ENCODE peak calls at places on chromosomes 13 and 19, in nine cellular contexts. S, V, C, H, W, Y, O, B and N are unnamed samples.

GRCh38 chr19:1112254-1113208 is 8.7 kb downstream of the GPX4 start:
- DNase-seq in S (no peak), V (no peak), C (no peak), H (peak), W (no peak), Y (peak), O (peak), B (no peak), N (no peak)

GRCh38 chr13:43905435-43906031 is 25.8 kb downstream of the LACC1 start:
- DNase-seq in S (peak), V (peak), C (no peak), H (peak), W (peak), Y (no peak), O (peak), B (peak), N (peak)

GRCh38 chr13:106565127-106565775 is 2.7 kb downstream of the ARGLU1 start:
- DNase-seq in S (no peak), V (no peak), C (no peak), H (peak), W (no peak), Y (no peak), O (no peak), B (no peak), N (no peak)

GRCh38 chr13:20472531-20472930 is 53.1 kb downstream of the CRYL1 start:
- DNase-seq in S (no peak), V (no peak), C (no peak), H (no peak), W (no peak), Y (no peak), O (no peak), B (no peak), N (no peak)

GRCh38 chr19:16200038-16200775 is 2.5 kb downstream of the AP1M1 start:
- DNase-seq in S (peak), V (peak), C (no peak), H (no peak), W (no peak), Y (no peak), O (no peak), B (peak), N (no peak)

GRCh38 chr19:5048091-5048726 is 79.3 kb downstream of the KDM4B start:
- DNase-seq in S (peak), V (peak), C (peak), H (peak), W (no peak), Y (peak), O (peak), B (peak), N (no peak)

GRCh38 chr13:105655046-105655445 is 880.4 kb downstream of the EFNB2 start:
- DNase-seq in S (peak), V (no peak), C (no peak), H (no peak), W (no peak), Y (no peak), O (no peak), B (peak), N (no peak)

GRCh38 chr13:94329754-94330551 is 149.5 kb downstream of the DCT start:
- DNase-seq in S (peak), V (peak), C (no peak), H (no peak), W (no peak), Y (no peak), O (peak), B (peak), N (peak)

GRCh38 chr13:99894835-99895427 is 76.6 kb downstream of the ZIC5 start:
- DNase-seq in S (peak), V (no peak), C (no peak), H (peak), W (no peak), Y (no peak), O (no peak), B (no peak), N (no peak)

GRCh38 chr13:57874530-57874929 is 243.0 kb downstream of the PCDH17 start:
- DNase-seq in S (no peak), V (no peak), C (no peak), H (no peak), W (no peak), Y (no peak), O (no peak), B (no peak), N (no peak)

GRCh38 chr13:114102521-114103288 is 29.7 kb downstream of the RASA3 start:
- DNase-seq in S (no peak), V (no peak), C (no peak), H (no peak), W (no peak), Y (no peak), O (peak), B (no peak), N (no peak)

GRCh38 chr19:32342695-32343094 is 2.7 kb upstream of the ZNF507 start:
- DNase-seq in S (no peak), V (no peak), C (no peak), H (no peak), W (no peak), Y (no peak), O (no peak), B (no peak), N (no peak)

GRCh38 chr19:6832412-6832811 is 55.0 kb upstream of the ADGRE1 start:
- DNase-seq in S (no peak), V (no peak), C (no peak), H (no peak), W (no peak), Y (no peak), O (no peak), B (no peak), N (no peak)

GRCh38 chr13:33582121-33582520 is 235.8 kb upstream of the RFC3 start:
- DNase-seq in S (peak), V (no peak), C (no peak), H (no peak), W (no peak), Y (no peak), O (no peak), B (peak), N (no peak)

GRCh38 chr13:22028831-22029230 is 358.0 kb downstream of the FGF9 start:
- DNase-seq in S (no peak), V (no peak), C (no peak), H (no peak), W (no peak), Y (no peak), O (no peak), B (no peak), N (no peak)

GRCh38 chr19:18230941-18231734 is 4.9 kb upstream of the PDE4C start:
- DNase-seq in S (no peak), V (no peak), C (no peak), H (no peak), W (no peak), Y (no peak), O (no peak), B (no peak), N (no peak)

GRCh38 chr13:104625196-104625595 is 1559.0 kb upstream of the SLC10A2 start:
- DNase-seq in S (no peak), V (no peak), C (no peak), H (no peak), W (no peak), Y (no peak), O (no peak), B (no peak), N (no peak)

GRCh38 chr19:31214086-31214485 is 135.2 kb downstream of the TSHZ3 start:
- DNase-seq in S (peak), V (peak), C (no peak), H (no peak), W (no peak), Y (peak), O (peak), B (peak), N (peak)

GRCh38 chr19:634975-635652 is 1.8 kb upstream of the POLRMT start:
- DNase-seq in S (no peak), V (no peak), C (no peak), H (no peak), W (no peak), Y (no peak), O (no peak), B (no peak), N (no peak)

GRCh38 chr13:95588721-95589120 is 36.2 kb downstream of the CLDN10 start:
- DNase-seq in S (peak), V (no peak), C (no peak), H (no peak), W (no peak), Y (no peak), O (no peak), B (peak), N (no peak)

GRCh38 chr19:45021971-45022370 is 16.9 kb upstream of the CLASRP start:
- DNase-seq in S (no peak), V (no peak), C (no peak), H (no peak), W (no peak), Y (no peak), O (no peak), B (no peak), N (no peak)

GRCh38 chr19:18202759-18203407 is 959 bp downstream of the RAB3A start:
- DNase-seq in S (no peak), V (peak), C (no peak), H (peak), W (no peak), Y (no peak), O (peak), B (no peak), N (no peak)

GRCh38 chr19:33819875-33820781 is 23.5 kb downstream of the KCTD15 start:
- DNase-seq in S (peak), V (peak), C (peak), H (peak), W (no peak), Y (peak), O (peak), B (peak), N (no peak)

GRCh38 chr13:21673592-21674270 is 2.9 kb downstream of the FGF9 start:
- DNase-seq in S (peak), V (peak), C (peak), H (peak), W (no peak), Y (peak), O (no peak), B (no peak), N (no peak)

GRCh38 chr13:38767506-38768265 is 80.8 kb downstream of the FREM2 start:
- DNase-seq in S (no peak), V (no peak), C (no peak), H (no peak), W (no peak), Y (no peak), O (no peak), B (no peak), N (no peak)

GRCh38 chr13:113897161-113897560 is 33.3 kb upstream of the GAS6 start:
- DNase-seq in S (peak), V (no peak), C (no peak), H (no peak), W (no peak), Y (no peak), O (peak), B (peak), N (peak)

GRCh38 chr13:40064723-40065122 is 409.3 kb downstream of the COG6 start:
- DNase-seq in S (peak), V (peak), C (no peak), H (no peak), W (no peak), Y (no peak), O (peak), B (peak), N (no peak)

GRCh38 chr13:31088826-31089420 is 72.8 kb downstream of the HSPH1 start:
- DNase-seq in S (no peak), V (no peak), C (no peak), H (no peak), W (no peak), Y (no peak), O (no peak), B (no peak), N (no peak)

GRCh38 chr13:72151241-72151640 is 284.2 kb upstream of the DACH1 start:
- DNase-seq in S (peak), V (no peak), C (no peak), H (no peak), W (no peak), Y (no peak), O (no peak), B (peak), N (no peak)

GRCh38 chr13:77480071-77480470 is 55.4 kb upstream of the SCEL start:
- DNase-seq in S (peak), V (peak), C (no peak), H (peak), W (no peak), Y (no peak), O (no peak), B (no peak), N (no peak)

GRCh38 chr19:42323852-42324654 is 1.4 kb upstream of the MEGF8 start:
- DNase-seq in S (no peak), V (no peak), C (no peak), H (peak), W (no peak), Y (no peak), O (no peak), B (no peak), N (no peak)

GRCh38 chr13:73056054-73056962 is 2.5 kb upstream of the KLF5 start:
- DNase-seq in S (peak), V (peak), C (no peak), H (peak), W (peak), Y (no peak), O (no peak), B (peak), N (peak)

GRCh38 chr19:31255174-31255862 is 93.9 kb downstream of the TSHZ3 start:
- DNase-seq in S (no peak), V (no peak), C (no peak), H (no peak), W (no peak), Y (peak), O (no peak), B (no peak), N (no peak)

GRCh38 chr19:54369082-54369691 is 4.5 kb upstream of the LAIR1 start:
- DNase-seq in S (no peak), V (no peak), C (no peak), H (no peak), W (no peak), Y (no peak), O (no peak), B (no peak), N (no peak)

GRCh38 chr19:35714601-35715354 is 3.0 kb upstream of the KMT2B start:
- DNase-seq in S (no peak), V (no peak), C (no peak), H (peak), W (no peak), Y (no peak), O (no peak), B (no peak), N (no peak)

GRCh38 chr19:53927745-53928144 is 18.7 kb downstream of the CACNG7 start:
- DNase-seq in S (peak), V (peak), C (peak), H (peak), W (no peak), Y (no peak), O (no peak), B (peak), N (no peak)

DNA sequence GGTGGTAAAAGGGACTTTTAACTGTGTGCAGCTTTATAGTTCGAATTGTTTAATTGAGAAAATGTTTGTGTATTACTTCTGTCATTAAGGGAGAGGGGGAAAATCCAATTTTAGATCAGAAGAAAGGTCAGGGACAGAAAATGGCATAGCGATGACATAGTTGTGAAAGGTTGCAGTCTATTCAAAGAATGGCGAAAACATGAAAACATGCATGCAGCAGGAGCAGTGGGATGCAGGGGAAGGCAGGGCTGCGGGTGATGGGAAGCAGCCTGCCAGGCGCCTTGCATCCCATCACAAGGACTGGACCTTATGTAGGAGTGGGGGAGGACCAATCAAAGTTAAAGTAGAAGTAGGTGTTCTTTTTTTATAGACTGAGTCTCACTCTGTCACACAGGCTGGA is 125.9 kb downstream of the CDK8 start:
- DNase-seq in S (no peak), V (no peak), C (no peak), H (no peak), W (no peak), Y (no peak), O (no peak), B (no peak), N (no peak)
- TF ChIP-seq CTCF in S (no peak), V (no peak), C (no peak), H (no peak), W (no peak), Y (no peak), O (no peak), B (no peak), N (no peak)

GRCh38 chr19:3149526-3150505 is 14.0 kb downstream of the GNA15 start:
- DNase-seq in S (no peak), V (no peak), C (no peak), H (peak), W (no peak), Y (no peak), O (no peak), B (no peak), N (no peak)
- TF ChIP-seq CTCF in S (no peak), V (no peak), C (no peak), H (no peak), W (no peak), Y (no peak), O (no peak), B (no peak), N (no peak)

GRCh38 chr19:39415111-39416046 is 2.9 kb downstream of the PLEKHG2 start:
- DNase-seq in S (no peak), V (no peak), C (no peak), H (no peak), W (no peak), Y (no peak), O (peak), B (no peak), N (no peak)
- TF ChIP-seq CTCF in S (peak), V (no peak), C (no peak), H (peak), W (no peak), Y (no peak), O (no peak), B (no peak), N (peak)

GRCh38 chr19:39472746-39473442 is 7.7 kb upstream of the TIMM50 start:
- DNase-seq in S (no peak), V (no peak), C (no peak), H (no peak), W (no peak), Y (no peak), O (no peak), B (no peak), N (no peak)

GRCh38 chr19:39475748-39476147 is 4.9 kb upstream of the TIMM50 start:
- DNase-seq in S (no peak), V (no peak), C (no peak), H (no peak), W (no peak), Y (no peak), O (no peak), B (no peak), N (no peak)

GRCh38 chr19:39473443-39473960 is 7.1 kb upstream of the TIMM50 start:
- DNase-seq in S (no peak), V (no peak), C (no peak), H (no peak), W (no peak), Y (no peak), O (no peak), B (no peak), N (no peak)

GRCh38 chr19:39471756-39472536 is 8.7 kb upstream of the TIMM50 start:
- DNase-seq in S (no peak), V (no peak), C (no peak), H (no peak), W (no peak), Y (no peak), O (no peak), B (no peak), N (no peak)

DNA sequence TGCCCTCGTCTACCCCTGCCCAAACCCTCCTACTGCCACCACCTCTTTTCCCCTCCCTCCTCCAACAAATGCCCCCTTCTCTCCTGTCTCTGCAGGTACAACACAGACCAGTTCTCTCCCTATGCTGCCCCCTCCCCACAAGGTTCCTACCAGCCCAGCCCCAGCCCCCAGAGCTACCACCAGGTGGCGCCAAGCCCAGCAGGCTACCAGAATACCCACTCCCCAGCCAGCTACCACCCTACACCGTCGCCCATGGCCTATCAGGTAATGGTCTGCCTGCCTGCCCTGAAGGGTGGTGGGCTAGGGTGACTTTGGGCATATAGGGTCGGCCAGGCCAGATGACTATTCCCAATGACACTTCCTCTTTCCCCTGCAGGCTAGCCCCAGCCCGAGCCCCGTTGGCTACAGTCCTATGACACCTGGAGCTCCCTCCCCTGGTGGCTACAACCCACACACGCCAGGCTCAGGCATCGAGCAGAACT is 6.5 kb upstream of the TIMM50 start:
- DNase-seq in S (peak), V (peak), C (peak), H (peak), W (no peak), Y (peak), O (peak), B (peak), N (no peak)
- TF ChIP-seq CTCF in S (peak), V (peak), C (peak), H (peak), W (peak), Y (peak), O (peak), B (peak), N (peak)

GRCh38 chr19:49019242-49019932 is 2.5 kb upstream of the LHB start:
- DNase-seq in S (no peak), V (peak), C (no peak), H (peak), W (peak), Y (peak), O (peak), B (peak), N (no peak)
- TF ChIP-seq CTCF in S (peak), V (peak), C (peak), H (peak), W (no peak), Y (no peak), O (no peak), B (no peak), N (peak)

GRCh38 chr13:45681101-45681500 is 21.0 kb upstream of the CBY2 start:
- DNase-seq in S (no peak), V (no peak), C (no peak), H (no peak), W (no peak), Y (no peak), O (peak), B (peak), N (no peak)

GRCh38 chr13:45682494-45683008 is 19.6 kb upstream of the CBY2 start:
- DNase-seq in S (no peak), V (no peak), C (no peak), H (no peak), W (no peak), Y (no peak), O (no peak), B (no peak), N (no peak)

GRCh38 chr13:45678282-45678681 is 23.8 kb upstream of the CBY2 start:
- DNase-seq in S (no peak), V (no peak), C (no peak), H (peak), W (no peak), Y (no peak), O (no peak), B (no peak), N (no peak)

GRCh38 chr13:45683701-45684100 is 18.4 kb upstream of the CBY2 start:
- DNase-seq in S (no peak), V (no peak), C (no peak), H (peak), W (no peak), Y (no peak), O (no peak), B (no peak), N (no peak)
- TF ChIP-seq CTCF in S (peak), V (no peak), C (peak), H (peak), W (peak), Y (no peak), O (no peak), B (no peak), N (peak)

GRCh38 chr13:45742985-45743384 is 40.9 kb downstream of the CBY2 start:
- DNase-seq in S (no peak), V (no peak), C (no peak), H (no peak), W (no peak), Y (no peak), O (no peak), B (no peak), N (no peak)

GRCh38 chr13:45737571-45738002 is 35.5 kb downstream of the CBY2 start:
- DNase-seq in S (no peak), V (no peak), C (no peak), H (no peak), W (peak), Y (no peak), O (no peak), B (no peak), N (no peak)
- TF ChIP-seq CTCF in S (peak), V (no peak), C (peak), H (peak), W (peak), Y (no peak), O (no peak), B (no peak), N (peak)

GRCh38 chr19:52748336-52748950 is 13.6 kb upstream of the ZNF611 start:
- DNase-seq in S (peak), V (peak), C (no peak), H (peak), W (no peak), Y (no peak), O (peak), B (peak), N (no peak)
- TF ChIP-seq CTCF in S (peak), V (peak), C (peak), H (peak), W (no peak), Y (no peak), O (peak), B (peak), N (peak)